ENCODE peak calls at places on chromosomes 6 and 20, in four cellular contexts. One of them, this sample, is unnamed.

GRCh38 chr6:69936674-69937363 is 70.5 kb downstream of the COL19A1 start:
- DNase-seq in HepG2: no peak
- DNase-seq in K562: no peak
- DNase-seq in WTC11: no peak
- DNase-seq in this sample: no peak

GRCh38 chr6:72650081-72650745 is 28.3 kb downstream of the KCNQ5 start:
- DNase-seq in K562: no peak
- DNase-seq in WTC11: no peak
- DNase-seq in HepG2: no peak
- DNase-seq in this sample: no peak

GRCh38 chr6:90458353-90459224 is 128.3 kb downstream of the MAP3K7 start:
- DNase-seq in HepG2: no peak
- DNase-seq in K562: peak
- DNase-seq in WTC11: no peak
- DNase-seq in this sample: no peak

GRCh38 chr6:116764961-116765841 is at the start of gene FAM162B:
- DNase-seq in HepG2: peak
- DNase-seq in WTC11: peak
- DNase-seq in K562: no peak
- DNase-seq in this sample: no peak

GRCh38 chr6:35148167-35148741 is 7.1 kb upstream of the TCP11 start:
- DNase-seq in WTC11: peak
- DNase-seq in HepG2: no peak
- DNase-seq in K562: no peak
- DNase-seq in this sample: peak

GRCh38 chr20:38452880-38453624 is 17.9 kb upstream of the SNHG17 start:
- DNase-seq in HepG2: no peak
- DNase-seq in K562: peak
- DNase-seq in WTC11: no peak
- DNase-seq in this sample: no peak

GRCh38 chr20:38658879-38659612 is 57.4 kb downstream of the ARHGAP40 start:
- DNase-seq in K562: peak
- DNase-seq in HepG2: peak
- DNase-seq in WTC11: peak
- DNase-seq in this sample: no peak

GRCh38 chr6:44002071-44002590 is 125.1 kb downstream of the MRPL14 start:
- DNase-seq in K562: no peak
- DNase-seq in WTC11: peak
- DNase-seq in HepG2: peak
- DNase-seq in this sample: no peak

GRCh38 chr20:3980260-3981131 is 34.9 kb downstream of the RNF24 start:
- DNase-seq in HepG2: peak
- DNase-seq in WTC11: no peak
- DNase-seq in K562: peak
- DNase-seq in this sample: no peak

GRCh38 chr20:4764805-4765204 is 43.1 kb downstream of the PRND start:
- DNase-seq in WTC11: no peak
- DNase-seq in HepG2: no peak
- DNase-seq in K562: no peak
- DNase-seq in this sample: no peak

GRCh38 chr6:127249619-127250018 is 17.0 kb upstream of the RNF146 start:
- DNase-seq in WTC11: no peak
- DNase-seq in K562: no peak
- DNase-seq in HepG2: no peak
- DNase-seq in this sample: no peak

GRCh38 chr6:27280540-27281000 is 31.5 kb downstream of the POM121L2 start:
- DNase-seq in K562: peak
- DNase-seq in WTC11: no peak
- DNase-seq in HepG2: peak
- DNase-seq in this sample: no peak

GRCh38 chr6:122995930-122996796 is at the start of gene CLVS2:
- DNase-seq in K562: no peak
- DNase-seq in HepG2: no peak
- DNase-seq in WTC11: peak
- DNase-seq in this sample: no peak

GRCh38 chr6:137893726-137894125 is 26.7 kb downstream of the TNFAIP3 start:
- DNase-seq in HepG2: no peak
- DNase-seq in K562: no peak
- DNase-seq in WTC11: no peak
- DNase-seq in this sample: no peak

GRCh38 chr6:145175470-145175869 is 559.9 kb downstream of the EPM2A start:
- DNase-seq in HepG2: no peak
- DNase-seq in WTC11: no peak
- DNase-seq in K562: no peak
- DNase-seq in this sample: no peak

GRCh38 chr6:138970856-138971425 is 17.1 kb downstream of the REPS1 start:
- DNase-seq in HepG2: no peak
- DNase-seq in K562: no peak
- DNase-seq in WTC11: no peak
- DNase-seq in this sample: no peak

GRCh38 chr6:136599324-136600011 is 49.2 kb upstream of the MAP7 start:
- DNase-seq in HepG2: no peak
- DNase-seq in WTC11: no peak
- DNase-seq in K562: no peak
- DNase-seq in this sample: no peak

GRCh38 chr20:63895886-63896135 is 885 bp downstream of the DNAJC5 start:
- DNase-seq in K562: no peak
- DNase-seq in WTC11: no peak
- DNase-seq in HepG2: no peak
- DNase-seq in this sample: no peak

DNA sequence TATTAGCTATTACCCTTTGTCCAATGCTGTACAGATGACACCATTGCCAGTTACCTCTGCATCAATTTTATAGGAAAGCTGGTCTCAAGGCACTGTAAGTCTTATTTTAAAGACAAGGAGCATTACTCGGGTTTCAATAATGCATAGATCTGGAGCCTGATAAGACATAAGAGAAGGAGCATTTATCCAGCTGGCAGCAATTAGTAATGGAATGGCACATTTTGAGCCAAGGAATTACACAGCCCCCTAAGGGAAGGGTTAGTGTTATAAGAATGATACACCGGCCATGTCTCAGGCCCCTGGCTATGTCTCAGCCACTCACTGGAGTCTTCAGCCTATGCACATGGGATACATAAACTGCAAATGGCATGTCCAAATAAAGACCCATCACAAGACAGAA is 23.1 kb upstream of the TMEM242 start:
- DNase-seq in HepG2: no peak
- DNase-seq in K562: no peak
- DNase-seq in WTC11: no peak
- DNase-seq in this sample: no peak
- TF ChIP-seq CBFB in HepG2: no peak
- TF ChIP-seq CBFB in K562: no peak
- TF ChIP-seq CBFB in WTC11: no peak
- TF ChIP-seq CBFB in this sample: no peak

DNA sequence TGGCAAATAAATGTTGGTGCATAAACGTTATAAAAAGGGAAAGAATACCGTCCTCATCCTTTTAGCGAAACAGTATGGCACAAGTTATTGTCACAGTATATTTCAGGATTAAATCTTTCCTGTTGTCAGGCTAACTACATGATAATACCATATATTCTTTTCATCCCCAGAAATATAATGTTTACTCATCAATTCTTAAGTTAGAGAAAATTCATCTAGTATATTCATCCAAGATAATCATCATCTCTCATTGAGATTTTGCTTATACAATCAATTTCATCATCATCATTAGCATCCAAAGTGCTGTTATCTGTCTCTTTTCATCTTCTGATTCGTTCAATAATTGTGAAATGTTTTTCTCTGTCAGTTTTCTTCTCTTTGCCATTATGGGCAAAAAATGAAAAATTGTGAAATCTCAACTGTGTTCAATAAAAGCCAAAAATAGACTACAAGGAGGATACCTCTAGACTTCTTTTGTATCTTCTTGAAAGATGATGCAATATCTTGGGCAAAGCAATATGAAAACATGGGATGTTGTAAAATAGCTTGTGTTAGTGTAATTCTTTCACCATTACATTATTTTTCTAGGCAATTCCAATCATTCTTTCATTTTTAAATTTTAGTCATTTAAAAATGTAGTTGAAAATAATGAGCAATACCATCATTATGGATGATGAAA is 2.6 kb downstream of the SPACA1 start:
- DNase-seq in WTC11: no peak
- DNase-seq in HepG2: no peak
- DNase-seq in K562: no peak
- DNase-seq in this sample: no peak
- TF ChIP-seq CBFB in WTC11: no peak
- TF ChIP-seq CBFB in HepG2: no peak
- TF ChIP-seq CBFB in K562: no peak
- TF ChIP-seq CBFB in this sample: no peak

DNA sequence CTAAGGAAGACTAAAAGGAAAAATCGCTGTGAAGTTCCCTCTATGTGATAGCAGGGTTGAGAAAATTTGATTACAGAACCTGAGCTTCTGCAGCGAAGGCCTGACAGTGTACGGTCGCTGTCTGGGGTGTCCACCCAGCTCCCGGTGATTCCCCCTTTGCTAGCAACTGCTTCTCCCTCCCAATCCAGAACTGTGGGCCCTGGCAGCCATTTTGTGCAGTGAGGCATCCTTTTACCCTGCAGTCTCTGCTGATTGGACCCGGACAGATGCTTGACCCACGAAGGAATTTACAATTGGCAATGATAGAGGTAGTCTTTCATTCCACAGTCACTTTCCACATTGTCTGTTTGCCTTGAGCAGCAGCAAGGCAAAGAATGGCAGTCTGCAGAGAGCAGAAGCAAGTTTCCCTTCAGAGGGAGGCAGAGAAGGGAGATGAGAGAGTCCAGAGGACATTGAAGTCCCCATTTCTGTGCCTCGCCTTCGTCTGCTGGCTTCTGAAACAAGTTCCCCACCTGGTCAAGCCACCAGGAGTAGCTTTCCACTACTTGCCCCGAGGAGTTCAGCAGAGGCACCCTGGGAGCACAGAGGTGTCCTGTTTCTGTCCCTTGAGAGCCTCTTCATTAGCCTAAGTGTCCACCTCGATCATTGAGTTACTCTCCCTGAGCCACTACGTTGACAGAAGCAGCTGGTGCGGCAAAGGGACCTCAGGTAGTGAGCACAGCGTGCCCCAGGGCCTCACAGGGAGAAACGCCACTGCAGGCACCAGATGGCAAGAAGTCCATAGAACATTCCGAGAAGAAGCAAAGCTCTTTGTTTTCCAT is 370.3 kb downstream of the NRN1 start:
- DNase-seq in HepG2: no peak
- DNase-seq in K562: no peak
- DNase-seq in WTC11: peak
- DNase-seq in this sample: no peak
- TF ChIP-seq CBFB in HepG2: no peak
- TF ChIP-seq CBFB in K562: no peak
- TF ChIP-seq CBFB in WTC11: no peak
- TF ChIP-seq CBFB in this sample: no peak

GRCh38 chr6:38599261-38599660 is 40.5 kb downstream of the BTBD9 start:
- DNase-seq in K562: no peak
- DNase-seq in HepG2: no peak
- DNase-seq in WTC11: no peak
- DNase-seq in this sample: no peak

GRCh38 chr6:38599966-38600550 is 39.7 kb downstream of the BTBD9 start:
- DNase-seq in WTC11: no peak
- DNase-seq in HepG2: no peak
- DNase-seq in K562: no peak
- DNase-seq in this sample: no peak

GRCh38 chr6:38604700-38605099 is 35.0 kb downstream of the BTBD9 start:
- DNase-seq in HepG2: peak
- DNase-seq in WTC11: no peak
- DNase-seq in K562: no peak
- DNase-seq in this sample: no peak

GRCh38 chr6:38603492-38603891 is 36.2 kb downstream of the BTBD9 start:
- DNase-seq in HepG2: no peak
- DNase-seq in K562: no peak
- DNase-seq in WTC11: no peak
- DNase-seq in this sample: no peak

DNA sequence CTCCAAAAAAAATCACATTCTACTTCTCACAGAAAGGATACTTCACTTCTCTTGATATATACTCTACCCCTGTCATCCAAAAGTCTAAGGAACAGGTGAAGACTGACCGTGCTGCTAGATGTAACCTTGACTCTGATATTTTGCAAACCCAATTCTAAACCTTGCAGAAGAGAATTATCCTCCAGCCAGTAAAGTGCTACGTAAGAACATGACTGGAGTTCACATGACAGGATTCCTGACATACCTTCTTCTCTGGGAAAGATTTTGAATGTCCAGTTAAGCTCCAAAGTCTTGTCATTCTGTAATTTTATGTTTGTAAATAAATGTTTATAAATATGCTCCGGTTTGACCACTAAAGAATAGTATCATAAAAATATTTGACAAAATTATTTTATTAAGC is 35.8 kb downstream of the BTBD9 start:
- DNase-seq in HepG2: no peak
- DNase-seq in WTC11: no peak
- DNase-seq in K562: no peak
- DNase-seq in this sample: no peak
- TF ChIP-seq CBFB in HepG2: no peak
- TF ChIP-seq CBFB in WTC11: no peak
- TF ChIP-seq CBFB in K562: no peak
- TF ChIP-seq CBFB in this sample: no peak

GRCh38 chr6:6494677-6495076 is 93.8 kb upstream of the LY86 start:
- DNase-seq in WTC11: peak
- DNase-seq in HepG2: peak
- DNase-seq in K562: peak
- DNase-seq in this sample: peak
- TF ChIP-seq CBFB in WTC11: no peak
- TF ChIP-seq CBFB in HepG2: no peak
- TF ChIP-seq CBFB in K562: no peak
- TF ChIP-seq CBFB in this sample: no peak

GRCh38 chr20:2652724-2653510 is 485 bp downstream of the NOP56 start:
- DNase-seq in K562: peak
- DNase-seq in HepG2: peak
- DNase-seq in WTC11: no peak
- DNase-seq in this sample: no peak
- TF ChIP-seq CBFB in K562: no peak
- TF ChIP-seq CBFB in HepG2: peak
- TF ChIP-seq CBFB in WTC11: no peak
- TF ChIP-seq CBFB in this sample: no peak

GRCh38 chr20:53579581-53580375 is 13.9 kb downstream of the ZNF217 start:
- DNase-seq in WTC11: no peak
- DNase-seq in HepG2: peak
- DNase-seq in K562: peak
- DNase-seq in this sample: no peak

GRCh38 chr20:53580376-53581111 is 13.1 kb downstream of the ZNF217 start:
- DNase-seq in HepG2: no peak
- DNase-seq in K562: no peak
- DNase-seq in WTC11: no peak
- DNase-seq in this sample: no peak

GRCh38 chr20:53579266-53579580 is 14.4 kb downstream of the ZNF217 start:
- DNase-seq in HepG2: no peak
- DNase-seq in WTC11: no peak
- DNase-seq in K562: no peak
- DNase-seq in this sample: no peak

GRCh38 chr20:53581444-53582311 is 12.0 kb downstream of the ZNF217 start:
- DNase-seq in K562: no peak
- DNase-seq in WTC11: no peak
- DNase-seq in HepG2: no peak
- DNase-seq in this sample: no peak

GRCh38 chr20:53582574-53583351 is 10.9 kb downstream of the ZNF217 start:
- DNase-seq in K562: no peak
- DNase-seq in WTC11: no peak
- DNase-seq in HepG2: peak
- DNase-seq in this sample: no peak
- TF ChIP-seq CBFB in K562: no peak
- TF ChIP-seq CBFB in WTC11: no peak
- TF ChIP-seq CBFB in HepG2: no peak
- TF ChIP-seq CBFB in this sample: no peak

This sample was measured in GM12878.